ENCODE peak calls at places on chromosomes 2 and 18, in seven cellular contexts. A is fibroblast of lung, H is colonic mucosa, W is endodermal cell, D is H9, Z is Karpas-422, C is neural progenitor cell. B is an unnamed sample.

GRCh38 chr2:166926657-166927056 is 38.4 kb downstream of the XIRP2 start:
- DNase-seq in A (no peak), D (no peak), H (no peak), Z (no peak), C (no peak), W (no peak), B (no peak)

GRCh38 chr18:79422022-79422782 is 26.5 kb downstream of the NFATC1 start:
- DNase-seq in Z (no peak), A (peak), W (no peak), C (no peak), D (no peak), H (no peak), B (no peak)

GRCh38 chr2:70570041-70570661 is 16.5 kb upstream of the TGFA start:
- DNase-seq in Z (no peak), D (peak), W (peak), A (peak), H (no peak), C (no peak), B (peak)

GRCh38 chr18:22551536-22552151 is 133.9 kb upstream of the CTAGE1 start:
- DNase-seq in A (peak), Z (no peak), W (no peak), D (no peak), H (no peak), C (no peak), B (peak)

GRCh38 chr2:46336560-46336959 is 39.4 kb downstream of the EPAS1 start:
- DNase-seq in H (no peak), D (no peak), W (no peak), C (no peak), Z (no peak), A (peak), B (no peak)

GRCh38 chr2:178404380-178404767 is 46.6 kb downstream of the PRKRA start:
- DNase-seq in C (no peak), A (peak), W (no peak), H (peak), Z (no peak), D (no peak), B (no peak)

GRCh38 chr2:144886847-144887246 is 366.9 kb upstream of the ZEB2 start:
- DNase-seq in Z (no peak), A (peak), H (peak), W (no peak), D (no peak), C (no peak), B (no peak)

GRCh38 chr2:24749069-24749691 is 44.0 kb downstream of the PTRHD1 start:
- DNase-seq in C (peak), D (peak), H (no peak), W (peak), A (no peak), Z (no peak), B (no peak)

GRCh38 chr18:68679531-68679930 is 35.4 kb downstream of the TMX3 start:
- DNase-seq in C (no peak), D (no peak), H (no peak), Z (no peak), A (peak), W (no peak), B (no peak)

GRCh38 chr2:199197448-199197847 is 260.3 kb downstream of the SATB2 start:
- DNase-seq in W (no peak), Z (no peak), H (no peak), C (no peak), D (no peak), A (peak), B (no peak)

GRCh38 chr2:233455006-233455405 is 100.7 kb downstream of the DGKD start:
- DNase-seq in H (no peak), A (no peak), Z (no peak), C (no peak), W (no peak), D (no peak), B (no peak)

GRCh38 chr2:217218269-217219140 is 358.6 kb upstream of the TNP1 start:
- DNase-seq in A (peak), Z (no peak), W (no peak), C (no peak), D (no peak), H (no peak), B (no peak)

GRCh38 chr2:168889635-168890005 is 610 bp downstream of the SPC25 start:
- DNase-seq in C (no peak), H (peak), D (no peak), A (no peak), W (no peak), Z (peak), B (no peak)

GRCh38 chr2:39898934-39899333 is 119.9 kb upstream of the THUMPD2 start:
- DNase-seq in A (no peak), H (no peak), C (no peak), Z (no peak), D (no peak), W (no peak), B (no peak)

GRCh38 chr2:218179782-218180181 is 13.0 kb upstream of the CXCR1 start:
- DNase-seq in C (no peak), A (no peak), D (no peak), H (no peak), W (no peak), Z (no peak), B (no peak)

GRCh38 chr18:63410792-63411191 is 11.5 kb downstream of the VPS4B start:
- DNase-seq in H (peak), D (no peak), Z (no peak), W (no peak), A (peak), C (no peak), B (no peak)

GRCh38 chr2:140648390-140648789 is 1482.4 kb downstream of the LRP1B start:
- DNase-seq in D (no peak), H (peak), A (no peak), C (no peak), Z (no peak), W (no peak), B (no peak)

GRCh38 chr2:9231291-9232165 is 24.9 kb downstream of the ASAP2 start:
- DNase-seq in D (no peak), W (no peak), Z (no peak), C (no peak), H (peak), A (no peak), B (no peak)

GRCh38 chr2:71798266-71799012 is 345.1 kb downstream of the DYSF start:
- DNase-seq in H (no peak), A (peak), D (peak), W (peak), Z (peak), C (peak), B (peak)

GRCh38 chr18:10519999-10520935 is 5.6 kb upstream of the NAPG start:
- DNase-seq in A (peak), Z (peak), H (peak), D (peak), W (peak), C (peak), B (peak)

GRCh38 chr2:119387381-119388129 is 20.8 kb downstream of the DBI start:
- DNase-seq in H (peak), C (no peak), D (no peak), A (peak), W (peak), Z (no peak), B (no peak)

GRCh38 chr2:214542866-214543265 is 132.0 kb downstream of the VWC2L start:
- DNase-seq in C (no peak), H (no peak), W (no peak), D (no peak), A (peak), Z (no peak), B (no peak)

GRCh38 chr2:134327367-134327766 is 73.5 kb downstream of the MGAT5 start:
- DNase-seq in C (no peak), A (no peak), H (no peak), Z (no peak), W (no peak), D (no peak), B (no peak)

GRCh38 chr18:69840445-69840844 is 107.2 kb downstream of the CD226 start:
- DNase-seq in H (no peak), W (no peak), A (peak), Z (no peak), C (no peak), D (no peak), B (no peak)
- H3K9ac ChIP-seq in H (no peak), W (no peak), A (no peak), Z (no peak), C (no peak), D (no peak), B (no peak)

GRCh38 chr18:74546751-74547530 is 12.6 kb downstream of the CNDP1 start:
- DNase-seq in Z (no peak), D (no peak), C (no peak), H (peak), A (peak), W (no peak), B (no peak)
- H3K9ac ChIP-seq in Z (no peak), D (no peak), C (no peak), H (no peak), A (no peak), W (no peak), B (no peak)

GRCh38 chr2:128973566-128973965 is 654.9 kb upstream of the HS6ST1 start:
- DNase-seq in Z (no peak), A (no peak), D (no peak), H (no peak), C (no peak), W (no peak), B (no peak)
- H3K9ac ChIP-seq in Z (no peak), A (no peak), D (no peak), H (no peak), C (no peak), W (no peak), B (no peak)

DNA sequence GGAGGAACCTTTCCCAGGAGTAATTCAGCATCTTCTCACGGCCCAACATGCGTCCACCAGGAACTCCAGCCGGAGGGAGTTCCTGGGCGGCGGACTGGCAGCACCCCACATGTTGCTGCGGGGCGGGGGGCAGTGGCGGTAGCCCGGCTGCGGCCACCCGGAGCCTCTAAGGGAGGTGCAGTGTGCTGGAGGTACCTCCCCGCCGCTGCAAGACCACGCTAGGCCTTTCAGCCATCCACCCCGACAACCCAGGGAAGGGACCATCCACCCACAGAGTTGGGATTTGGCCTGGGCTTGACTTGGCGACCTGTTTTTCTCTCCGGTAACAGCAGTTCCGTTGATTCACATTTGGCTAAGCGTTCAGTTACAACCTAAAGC is 625 bp downstream of the LYPD6 start:
- DNase-seq in Z (no peak), H (peak), C (peak), D (no peak), W (peak), A (no peak), B (no peak)
- H3K9ac ChIP-seq in Z (no peak), H (peak), C (no peak), D (peak), W (peak), A (peak), B (peak)